ENCODE peak calls at places on chromosomes 13 and 19, in five cellular contexts. M is gastrocnemius medialis, P is fibroblast of lung, Y is heart right ventricle, Z is tibial nerve. H is an unnamed sample.
A peak's percentile ranks its signal among the peaks of the same experiment; 100 is the strongest.

GRCh38 chr19:35959040-35959967 is 23.1 kb downstream of the LRFN3 start:
- DNase-seq in M (no peak), P (no peak), Y (no peak), Z (no peak), H (peak; percentile 33)

GRCh38 chr19:51107406-51108065 is 673 bp downstream of the CTU1 start:
- DNase-seq in M (no peak), P (peak; percentile 16), Y (no peak), Z (peak; percentile 8), H (peak; percentile 54)

GRCh38 chr19:55216461-55217198 is 7.3 kb upstream of the PTPRH start:
- DNase-seq in M (peak; percentile 25), P (peak; percentile 99), Y (peak; percentile 85), Z (peak; percentile 73), H (peak; percentile 92)

GRCh38 chr19:19533826-19534225 is 4.2 kb upstream of the CILP2 start:
- DNase-seq in M (no peak), P (no peak), Y (no peak), Z (no peak), H (no peak)

GRCh38 chr19:41940443-41941409 is 12.5 kb upstream of the ERFL start:
- DNase-seq in M (no peak), P (no peak), Y (no peak), Z (no peak), H (no peak)

GRCh38 chr13:101291216-101291615 is 125.1 kb downstream of the NALCN start:
- DNase-seq in M (no peak), P (no peak), Y (no peak), Z (no peak), H (no peak)

GRCh38 chr19:19429361-19429760 is 23.9 kb downstream of the GATAD2A start:
- DNase-seq in M (no peak), P (no peak), Y (no peak), Z (no peak), H (no peak)

GRCh38 chr13:76791290-76791664 is 94.9 kb downstream of the KCTD12 start:
- DNase-seq in M (no peak), P (no peak), Y (no peak), Z (no peak), H (no peak)

GRCh38 chr19:47110521-47111080 is 3.0 kb downstream of the ZC3H4 start:
- DNase-seq in M (no peak), P (no peak), Y (no peak), Z (no peak), H (no peak)

GRCh38 chr19:9848060-9848459 is 12.9 kb downstream of the PIN1 start:
- DNase-seq in M (no peak), P (no peak), Y (no peak), Z (no peak), H (no peak)

GRCh38 chr13:78689011-78689410 is 30.1 kb upstream of the OBI1 start:
- DNase-seq in M (no peak), P (peak; percentile 12), Y (no peak), Z (no peak), H (peak; percentile 12)

GRCh38 chr13:77386046-77386445 is 59.2 kb upstream of the MYCBP2 start:
- DNase-seq in M (no peak), P (no peak), Y (no peak), Z (no peak), H (no peak)

GRCh38 chr13:45464687-45465453 is at the start of gene COG3:
- DNase-seq in M (peak; percentile 93), P (peak; percentile 97), Y (peak; percentile 95), Z (peak; percentile 94), H (peak; percentile 97)

GRCh38 chr19:12937243-12938053 is 961 bp upstream of the CALR start:
- DNase-seq in M (no peak), P (no peak), Y (no peak), Z (peak; percentile 59), H (peak; percentile 60)

GRCh38 chr19:16836115-16836905 is 7.1 kb downstream of the SIN3B start:
- DNase-seq in M (no peak), P (no peak), Y (no peak), Z (peak; percentile 48), H (no peak)

GRCh38 chr19:6767357-6768235 is at the start of gene SH2D3A:
- DNase-seq in M (no peak), P (peak; percentile 34), Y (peak; percentile 41), Z (no peak), H (peak; percentile 96)

GRCh38 chr13:42894765-42895181 is 97.3 kb downstream of the EPSTI1 start:
- DNase-seq in M (no peak), P (peak; percentile 85), Y (peak; percentile 75), Z (no peak), H (peak; percentile 13)

GRCh38 chr19:31179471-31179852 is 169.8 kb downstream of the TSHZ3 start:
- DNase-seq in M (no peak), P (no peak), Y (no peak), Z (no peak), H (no peak)

GRCh38 chr13:49443327-49443688 is 556 bp downstream of the CAB39L start:
- DNase-seq in M (no peak), P (peak; percentile 47), Y (no peak), Z (no peak), H (peak; percentile 46)

DNA sequence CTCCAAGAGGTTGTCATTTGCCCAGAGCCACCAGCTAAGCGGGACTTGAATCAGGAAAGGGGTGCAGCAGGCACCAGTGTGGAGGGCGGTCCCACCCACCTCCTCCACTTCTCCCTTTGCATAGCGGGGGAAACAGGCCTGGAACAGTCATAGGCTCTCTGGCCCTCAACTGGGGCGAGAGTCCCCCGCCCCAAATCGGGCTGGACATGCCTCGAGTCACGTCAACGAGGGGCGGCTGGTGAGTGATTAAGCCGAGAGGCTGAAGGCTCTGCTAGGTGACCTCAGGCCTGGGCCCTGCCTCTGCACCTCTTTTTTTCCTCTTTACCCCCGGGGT is 398 bp upstream of the ARRDC2 start:
- DNase-seq in M (no peak), P (no peak), Y (no peak), Z (no peak), H (no peak)
- H3K4me1 ChIP-seq in M (peaks cover 4% of the 10 kb centered on the region), P (peaks cover 5% of the 10 kb centered on the region), Y (no peaks in the 10 kb centered on the region), Z (no peaks in the 10 kb centered on the region), H (no peaks in the 10 kb centered on the region)

DNA sequence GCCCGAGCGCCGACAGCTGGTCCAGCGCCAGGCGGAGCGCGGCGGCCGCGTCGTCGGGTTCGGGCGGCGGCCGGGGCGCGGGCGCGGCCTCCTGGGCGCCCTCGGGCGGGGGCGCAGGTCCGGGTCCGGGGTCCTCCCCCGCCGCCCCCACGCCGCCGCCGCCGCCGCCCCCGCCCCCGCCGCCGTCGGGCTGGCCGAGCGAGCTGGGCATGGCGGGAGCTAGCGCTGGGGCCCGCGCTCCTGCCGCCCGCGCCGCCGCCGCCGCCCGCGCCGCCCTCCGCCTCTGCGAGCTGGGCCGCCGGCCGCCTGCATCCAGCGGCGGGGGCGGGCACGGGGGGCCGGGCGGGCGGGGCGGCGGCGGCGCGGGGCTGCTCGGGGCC is 287 bp downstream of the MEX3D start:
- DNase-seq in M (no peak), P (no peak), Y (no peak), Z (no peak), H (peak; percentile 57)
- H3K4me1 ChIP-seq in M (peaks cover 7% of the 10 kb centered on the region), P (peaks cover 7% of the 10 kb centered on the region), Y (peaks cover 3% of the 10 kb centered on the region), Z (no peaks in the 10 kb centered on the region), H (peaks cover 10% of the 10 kb centered on the region)

GRCh38 chr19:13983213-13983889 is 22.8 kb downstream of the RFX1 start:
- DNase-seq in M (no peak), P (no peak), Y (no peak), Z (no peak), H (no peak)
- H3K4me1 ChIP-seq in M (peaks cover 30% of the 10 kb centered on the region), P (peaks cover 9% of the 10 kb centered on the region), Y (peaks cover 10% of the 10 kb centered on the region), Z (no peaks in the 10 kb centered on the region), H (peaks cover 10% of the 10 kb centered on the region)

GRCh38 chr19:34171877-34172660 is at the start of gene LSM14A:
- DNase-seq in M (peak; percentile 79), P (peak; percentile 92), Y (peak; percentile 92), Z (peak; percentile 89), H (peak; percentile 97)
- H3K4me1 ChIP-seq in M (peaks cover 43% of the 10 kb centered on the region), P (peaks cover 5% of the 10 kb centered on the region), Y (peaks cover 5% of the 10 kb centered on the region), Z (peaks cover 3% of the 10 kb centered on the region), H (peaks cover 51% of the 10 kb centered on the region)

DNA sequence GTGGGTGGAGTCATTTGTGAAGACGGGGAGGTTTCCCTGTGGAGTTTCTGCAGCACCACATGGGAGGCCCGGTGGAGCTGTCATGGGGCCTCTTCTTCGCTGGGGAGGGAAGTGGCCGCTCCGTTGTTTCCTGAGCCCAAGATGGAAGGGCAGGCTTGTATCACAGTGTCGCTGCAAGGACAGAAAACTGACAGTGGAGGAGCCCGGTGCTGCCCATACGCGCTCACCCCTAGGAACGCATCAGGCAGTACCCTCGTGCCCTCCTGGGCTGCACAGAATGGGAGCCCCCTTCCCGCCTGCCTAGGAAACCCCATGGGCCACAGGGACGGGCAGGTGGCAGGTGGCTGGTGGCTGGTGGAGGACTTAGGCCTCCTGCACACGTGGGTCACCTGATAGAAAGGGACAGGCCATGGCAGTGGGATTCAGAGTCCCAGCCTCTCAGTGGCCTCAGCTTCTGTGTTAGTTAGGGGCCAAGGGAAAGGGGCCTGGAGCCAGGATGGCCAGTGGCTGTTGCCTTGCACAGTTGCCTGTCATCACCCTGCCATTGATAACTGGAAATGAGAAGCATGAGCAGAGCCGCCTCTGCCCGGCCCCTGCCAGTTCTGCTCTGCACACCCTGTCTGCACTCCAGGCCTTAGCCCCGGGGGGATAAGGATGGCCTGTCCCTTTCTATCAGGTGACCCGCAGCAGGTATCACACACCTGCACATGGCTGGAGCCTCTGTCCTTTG is 7.6 kb downstream of the COL4A2 start:
- DNase-seq in M (no peak), P (no peak), Y (peak; percentile 71), Z (no peak), H (no peak)
- H3K4me1 ChIP-seq in M (peaks cover 21% of the 10 kb centered on the region), P (peaks cover 20% of the 10 kb centered on the region), Y (peaks cover 48% of the 10 kb centered on the region), Z (no peaks in the 10 kb centered on the region), H (peaks cover 29% of the 10 kb centered on the region)

GRCh38 chr19:28655054-28655453 is 557.9 kb downstream of the UQCRFS1 start:
- DNase-seq in M (no peak), P (no peak), Y (no peak), Z (no peak), H (no peak)

GRCh38 chr19:28652790-28653189 is 560.2 kb downstream of the UQCRFS1 start:
- DNase-seq in M (no peak), P (no peak), Y (no peak), Z (no peak), H (no peak)

GRCh38 chr19:28656644-28657043 is 556.3 kb downstream of the UQCRFS1 start:
- DNase-seq in M (no peak), P (no peak), Y (no peak), Z (no peak), H (no peak)
- H3K4me1 ChIP-seq in M (no peaks in the 10 kb centered on the region), P (no peaks in the 10 kb centered on the region), Y (no peaks in the 10 kb centered on the region), Z (no peaks in the 10 kb centered on the region), H (no peaks in the 10 kb centered on the region)

H was measured in hepatocyte.